ENCODE peak calls at places on chromosome X, in seven cellular contexts. U, Z, F, N, K, R and M are unnamed samples.

GRCh38 chrX:130502023-130502570 is 100.3 kb downstream of the RBMX2 start:
- DNase-seq in U (no peak), Z (no peak), F (no peak), N (no peak), K (no peak), R (no peak), M (no peak)

GRCh38 chrX:124504106-124504983 is 158.0 kb downstream of the SH2D1A start:
- DNase-seq in U (no peak), Z (no peak), F (no peak), N (no peak), K (no peak), R (no peak), M (no peak)

GRCh38 chrX:77442728-77443127 is 4.5 kb upstream of the FGF16 start:
- DNase-seq in U (no peak), Z (no peak), F (no peak), N (peak), K (no peak), R (no peak), M (no peak)

GRCh38 chrX:47501226-47502071 is 18.4 kb upstream of the ZNF41 start:
- DNase-seq in U (no peak), Z (no peak), F (no peak), N (peak), K (no peak), R (no peak), M (no peak)

GRCh38 chrX:146186540-146186939 is 368.9 kb downstream of the SLITRK2 start:
- DNase-seq in U (no peak), Z (no peak), F (no peak), N (no peak), K (no peak), R (no peak), M (no peak)

GRCh38 chrX:65581661-65582339 is 47.2 kb upstream of the LAS1L start:
- DNase-seq in U (peak), Z (no peak), F (peak), N (peak), K (peak), R (peak), M (peak)

GRCh38 chrX:153578200-153578835 is 20.6 kb downstream of the CCNQ start:
- DNase-seq in U (no peak), Z (no peak), F (no peak), N (no peak), K (no peak), R (no peak), M (no peak)

GRCh38 chrX:11792461-11793421 is 34.7 kb downstream of the MSL3 start:
- DNase-seq in U (no peak), Z (peak), F (no peak), N (no peak), K (peak), R (no peak), M (no peak)

GRCh38 chrX:48560681-48561080 is 13.6 kb upstream of the RBM3 start:
- DNase-seq in U (no peak), Z (no peak), F (no peak), N (no peak), K (no peak), R (no peak), M (no peak)

GRCh38 chrX:46582325-46582724 is 8.8 kb downstream of the CHST7 start:
- DNase-seq in U (no peak), Z (no peak), F (no peak), N (no peak), K (no peak), R (no peak), M (no peak)

GRCh38 chrX:121161501-121161933 is 114.1 kb downstream of the GLUD2 start:
- DNase-seq in U (no peak), Z (no peak), F (no peak), N (no peak), K (no peak), R (no peak), M (no peak)

GRCh38 chrX:20418379-20418778 is 151.7 kb upstream of the RPS6KA3 start:
- DNase-seq in U (no peak), Z (no peak), F (no peak), N (no peak), K (no peak), R (no peak), M (no peak)

GRCh38 chrX:149074429-149074828 is 430.7 kb downstream of the IDS start:
- DNase-seq in U (no peak), Z (no peak), F (no peak), N (no peak), K (no peak), R (no peak), M (no peak)

GRCh38 chrX:154399527-154400368 is 1.6 kb downstream of the RPL10 start:
- DNase-seq in U (no peak), Z (no peak), F (no peak), N (no peak), K (no peak), R (no peak), M (no peak)

GRCh38 chrX:153592966-153593688 is 5.8 kb downstream of the CCNQ start:
- DNase-seq in U (no peak), Z (no peak), F (no peak), N (no peak), K (peak), R (no peak), M (peak)

GRCh38 chrX:45329217-45329616 is 128.5 kb upstream of the DIPK2B start:
- DNase-seq in U (no peak), Z (no peak), F (no peak), N (no peak), K (no peak), R (no peak), M (no peak)

GRCh38 chrX:155662297-155662696 is 49.5 kb upstream of the TMLHE start:
- DNase-seq in U (no peak), Z (no peak), F (no peak), N (no peak), K (no peak), R (no peak), M (no peak)

GRCh38 chrX:110732274-110732673 is 63.3 kb downstream of the CHRDL1 start:
- DNase-seq in U (no peak), Z (no peak), F (no peak), N (no peak), K (no peak), R (no peak), M (no peak)

GRCh38 chrX:70479197-70479969 is 34.7 kb downstream of the DLG3 start:
- DNase-seq in U (no peak), Z (no peak), F (no peak), N (peak), K (no peak), R (no peak), M (no peak)

GRCh38 chrX:21004835-21005234 is 369.4 kb upstream of the CNKSR2 start:
- DNase-seq in U (no peak), Z (no peak), F (no peak), N (peak), K (no peak), R (no peak), M (no peak)

GRCh38 chrX:136816970-136817369 is 36.2 kb upstream of the ARHGEF6 start:
- DNase-seq in U (no peak), Z (no peak), F (no peak), N (no peak), K (no peak), R (no peak), M (no peak)

GRCh38 chrX:118637997-118638396 is 89.4 kb upstream of the IL13RA1 start:
- DNase-seq in U (no peak), Z (no peak), F (no peak), N (no peak), K (no peak), R (no peak), M (no peak)

GRCh38 chrX:54710920-54711319 is 87.1 kb downstream of the ITIH6 start:
- DNase-seq in U (no peak), Z (no peak), F (no peak), N (no peak), K (no peak), R (no peak), M (no peak)

GRCh38 chrX:69185886-69186285 is 20.6 kb upstream of the PJA1 start:
- DNase-seq in U (no peak), Z (no peak), F (no peak), N (no peak), K (no peak), R (no peak), M (no peak)

GRCh38 chrX:40880712-40881111 is 145.4 kb upstream of the MED14 start:
- DNase-seq in U (no peak), Z (no peak), F (no peak), N (no peak), K (no peak), R (no peak), M (no peak)

GRCh38 chrX:94400488-94400887 is 726.5 kb downstream of the FAM133A start:
- DNase-seq in U (no peak), Z (no peak), F (no peak), N (no peak), K (no peak), R (peak), M (no peak)

GRCh38 chrX:109350621-109351020 is 131.3 kb downstream of the GUCY2F start:
- DNase-seq in U (no peak), Z (no peak), F (no peak), N (no peak), K (no peak), R (no peak), M (no peak)

GRCh38 chrX:38318196-38318595 is 9.1 kb downstream of the RPGR start:
- DNase-seq in U (no peak), Z (no peak), F (no peak), N (no peak), K (no peak), R (no peak), M (no peak)

GRCh38 chrX:140141444-140142029 is 176.2 kb upstream of the CXorf66 start:
- DNase-seq in U (peak), Z (no peak), F (peak), N (no peak), K (peak), R (no peak), M (peak)

GRCh38 chrX:150361070-150361776 is 1.9 kb upstream of the MAMLD1 start:
- DNase-seq in U (no peak), Z (no peak), F (peak), N (no peak), K (no peak), R (no peak), M (peak)

GRCh38 chrX:19630228-19630627 is 114.9 kb upstream of the MAP3K15 start:
- DNase-seq in U (no peak), Z (no peak), F (no peak), N (no peak), K (no peak), R (no peak), M (no peak)

GRCh38 chrX:39774804-39775112 is 323.0 kb downstream of the BCOR start:
- DNase-seq in U (no peak), Z (no peak), F (no peak), N (no peak), K (no peak), R (no peak), M (no peak)

GRCh38 chrX:47802589-47802988 is 34.1 kb upstream of the ZNF81 start:
- DNase-seq in U (peak), Z (no peak), F (no peak), N (no peak), K (no peak), R (no peak), M (no peak)

GRCh38 chrX:134368140-134368539 is 91.8 kb upstream of the HPRT1 start:
- DNase-seq in U (no peak), Z (no peak), F (no peak), N (no peak), K (no peak), R (no peak), M (no peak)